ENCODE peak calls at places on chromosomes 3 and 15, in nine cellular contexts. G, L, S, E, Y, P, X, I and F are unnamed samples.

GRCh38 chr3:144652573-144652972 is 681.0 kb downstream of the DIPK2A start:
- DNase-seq in G (no peak), L (no peak), X (peak; percentile 54), I (no peak), Y (no peak), E (no peak), P (no peak), S (no peak), F (no peak)

GRCh38 chr15:63263519-63263918 is 13.9 kb upstream of the APH1B start:
- DNase-seq in S (no peak), X (no peak), L (no peak), I (no peak), Y (no peak), G (no peak), P (no peak), E (no peak), F (no peak)

GRCh38 chr15:36911322-36911944 is 188.9 kb downstream of the MEIS2 start:
- DNase-seq in I (no peak), G (no peak), E (no peak), X (peak; percentile 88), S (no peak), L (no peak), P (no peak), Y (no peak), F (peak; percentile 11)

GRCh38 chr3:179840985-179841384 is 188.1 kb downstream of the USP13 start:
- DNase-seq in X (peak; percentile 67), Y (no peak), P (no peak), I (peak; percentile 44), G (peak; percentile 88), E (no peak), L (no peak), S (no peak), F (peak; percentile 37)

GRCh38 chr3:179882322-179882721 is 154.4 kb downstream of the PEX5L start:
- DNase-seq in Y (no peak), G (no peak), X (no peak), I (no peak), P (no peak), E (no peak), L (peak; percentile 17), S (no peak), F (peak; percentile 2)

GRCh38 chr3:31382856-31383255 is 149.9 kb upstream of the STT3B start:
- DNase-seq in L (no peak), X (no peak), P (no peak), S (no peak), G (no peak), Y (no peak), E (no peak), I (no peak), F (no peak)

GRCh38 chr3:50272911-50273688 is 4.2 kb downstream of the SEMA3B start:
- DNase-seq in Y (peak; percentile 80), I (peak; percentile 93), L (peak; percentile 96), E (peak; percentile 4), X (peak; percentile 62), P (peak; percentile 97), S (peak; percentile 33), G (peak; percentile 70), F (peak; percentile 83)

GRCh38 chr3:88195951-88196434 is 46.2 kb downstream of the C3orf38 start:
- DNase-seq in I (no peak), E (no peak), G (no peak), L (peak; percentile 78), P (no peak), S (no peak), Y (no peak), X (peak; percentile 56), F (peak; percentile 21)

GRCh38 chr3:122975924-122976293 is 51.7 kb downstream of the SEMA5B start:
- DNase-seq in L (peak; percentile 27), P (no peak), I (no peak), S (no peak), X (peak; percentile 10), E (no peak), G (peak; percentile 38), Y (no peak), F (no peak)

GRCh38 chr3:35832140-35832571 is 192.8 kb downstream of the ARPP21 start:
- DNase-seq in P (no peak), G (no peak), I (no peak), X (no peak), L (no peak), E (no peak), S (no peak), Y (no peak), F (no peak)

GRCh38 chr3:44348993-44349392 is 10.4 kb downstream of the TCAIM start:
- DNase-seq in I (no peak), X (no peak), E (no peak), P (no peak), G (no peak), Y (no peak), L (no peak), S (no peak), F (no peak)

GRCh38 chr3:157136647-157137387 is 23.1 kb downstream of the CCNL1 start:
- DNase-seq in X (peak; percentile 52), S (no peak), E (no peak), G (peak; percentile 49), P (no peak), L (no peak), I (no peak), Y (no peak), F (no peak)

GRCh38 chr3:42078686-42079085 is 12.5 kb upstream of the TRAK1 start:
- DNase-seq in L (no peak), S (no peak), P (no peak), E (no peak), G (no peak), I (no peak), X (no peak), Y (no peak), F (no peak)